ENCODE peak calls at places on chromosomes 4 and X, in seven cellular contexts. One of them, this sample, is unnamed.

GRCh38 chrX:50920132-50920531 is 9.6 kb downstream of the BMP15 start:
- DNase-seq in H9: no peak
- DNase-seq in mesendoderm: peak
- DNase-seq in mesenchymal stem cell: peak
- DNase-seq in H1: no peak
- DNase-seq in neuronal stem cell: peak
- DNase-seq in IMR-90: peak
- DNase-seq in this sample: peak

GRCh38 chr4:20813698-20814097 is 113.4 kb downstream of the PACRGL start:
- DNase-seq in neuronal stem cell: no peak
- DNase-seq in mesendoderm: no peak
- DNase-seq in mesenchymal stem cell: no peak
- DNase-seq in H1: no peak
- DNase-seq in H9: no peak
- DNase-seq in IMR-90: no peak
- DNase-seq in this sample: no peak

GRCh38 chr4:2303686-2304320 is 41.9 kb upstream of the MXD4 start:
- DNase-seq in H9: no peak
- DNase-seq in mesenchymal stem cell: no peak
- DNase-seq in H1: no peak
- DNase-seq in mesendoderm: no peak
- DNase-seq in IMR-90: no peak
- DNase-seq in neuronal stem cell: no peak
- DNase-seq in this sample: no peak

GRCh38 chr4:89329280-89329679 is 21.7 kb upstream of the GPRIN3 start:
- DNase-seq in neuronal stem cell: no peak
- DNase-seq in H9: no peak
- DNase-seq in mesenchymal stem cell: no peak
- DNase-seq in IMR-90: no peak
- DNase-seq in mesendoderm: no peak
- DNase-seq in H1: no peak
- DNase-seq in this sample: no peak

GRCh38 chrX:71128166-71128833 is 9.9 kb downstream of the MED12 start:
- DNase-seq in mesendoderm: no peak
- DNase-seq in H1: no peak
- DNase-seq in neuronal stem cell: no peak
- DNase-seq in IMR-90: peak
- DNase-seq in H9: no peak
- DNase-seq in mesenchymal stem cell: peak
- DNase-seq in this sample: no peak

GRCh38 chrX:121000589-121000988 is 15.0 kb upstream of the CT47A1 start:
- DNase-seq in H1: no peak
- DNase-seq in IMR-90: no peak
- DNase-seq in mesendoderm: peak
- DNase-seq in H9: no peak
- DNase-seq in mesenchymal stem cell: no peak
- DNase-seq in neuronal stem cell: no peak
- DNase-seq in this sample: peak

GRCh38 chr4:99998062-99998880 is 48.2 kb upstream of the H2AZ1 start:
- DNase-seq in neuronal stem cell: no peak
- DNase-seq in IMR-90: peak
- DNase-seq in H9: no peak
- DNase-seq in H1: no peak
- DNase-seq in mesendoderm: peak
- DNase-seq in mesenchymal stem cell: peak
- DNase-seq in this sample: no peak

GRCh38 chrX:4787971-4788370 is 1074.5 kb upstream of the PRKX start:
- DNase-seq in mesendoderm: no peak
- DNase-seq in mesenchymal stem cell: no peak
- DNase-seq in neuronal stem cell: no peak
- DNase-seq in IMR-90: no peak
- DNase-seq in H1: no peak
- DNase-seq in H9: no peak
- DNase-seq in this sample: no peak

GRCh38 chr4:139175647-139176298 is 1.2 kb downstream of the ELF2 start:
- DNase-seq in H9: no peak
- DNase-seq in mesendoderm: no peak
- DNase-seq in H1: no peak
- DNase-seq in mesenchymal stem cell: no peak
- DNase-seq in neuronal stem cell: no peak
- DNase-seq in IMR-90: peak
- DNase-seq in this sample: peak

GRCh38 chrX:119045884-119046283 is 26.9 kb upstream of the CT47C1 start:
- DNase-seq in IMR-90: no peak
- DNase-seq in H1: no peak
- DNase-seq in mesenchymal stem cell: no peak
- DNase-seq in mesendoderm: no peak
- DNase-seq in H9: no peak
- DNase-seq in neuronal stem cell: no peak
- DNase-seq in this sample: no peak

GRCh38 chrX:16633754-16634153 is 16.2 kb upstream of the S100G start:
- DNase-seq in H1: no peak
- DNase-seq in mesenchymal stem cell: peak
- DNase-seq in IMR-90: peak
- DNase-seq in mesendoderm: no peak
- DNase-seq in H9: no peak
- DNase-seq in neuronal stem cell: no peak
- DNase-seq in this sample: no peak

GRCh38 chr4:126269106-126269505 is 954.4 kb downstream of the FAT4 start:
- DNase-seq in IMR-90: peak
- DNase-seq in mesendoderm: peak
- DNase-seq in H9: no peak
- DNase-seq in mesenchymal stem cell: no peak
- DNase-seq in neuronal stem cell: no peak
- DNase-seq in H1: no peak
- DNase-seq in this sample: no peak

GRCh38 chrX:110317079-110317819 is 636 bp downstream of the AMMECR1 start:
- DNase-seq in H1: no peak
- DNase-seq in H9: no peak
- DNase-seq in IMR-90: no peak
- DNase-seq in neuronal stem cell: peak
- DNase-seq in mesendoderm: peak
- DNase-seq in mesenchymal stem cell: peak
- DNase-seq in this sample: no peak

GRCh38 chr4:84150177-84150576 is 348.9 kb downstream of the NKX6-1 start:
- DNase-seq in mesendoderm: no peak
- DNase-seq in IMR-90: no peak
- DNase-seq in H9: no peak
- DNase-seq in H1: no peak
- DNase-seq in mesenchymal stem cell: no peak
- DNase-seq in neuronal stem cell: no peak
- DNase-seq in this sample: no peak

GRCh38 chr4:185096032-185096653 is 46.9 kb upstream of the SLC25A4 start:
- DNase-seq in IMR-90: peak
- DNase-seq in H9: no peak
- DNase-seq in mesenchymal stem cell: peak
- DNase-seq in H1: no peak
- DNase-seq in neuronal stem cell: no peak
- DNase-seq in mesendoderm: peak
- DNase-seq in this sample: peak

GRCh38 chr4:153179100-153179499 is 25.1 kb upstream of the TRIM2 start:
- DNase-seq in H1: no peak
- DNase-seq in H9: no peak
- DNase-seq in IMR-90: no peak
- DNase-seq in mesenchymal stem cell: no peak
- DNase-seq in neuronal stem cell: no peak
- DNase-seq in mesendoderm: no peak
- DNase-seq in this sample: no peak

GRCh38 chr4:180356766-180357165 is 1886.4 kb upstream of the TENM3 start:
- DNase-seq in mesenchymal stem cell: no peak
- DNase-seq in IMR-90: no peak
- DNase-seq in H1: no peak
- DNase-seq in mesendoderm: no peak
- DNase-seq in H9: no peak
- DNase-seq in neuronal stem cell: no peak
- DNase-seq in this sample: no peak

GRCh38 chrX:122913134-122913533 is 270.9 kb upstream of the GRIA3 start:
- DNase-seq in H1: no peak
- DNase-seq in mesendoderm: no peak
- DNase-seq in H9: no peak
- DNase-seq in neuronal stem cell: no peak
- DNase-seq in IMR-90: no peak
- DNase-seq in mesenchymal stem cell: no peak
- DNase-seq in this sample: no peak

GRCh38 chrX:22634081-22634480 is 361.4 kb downstream of the CBLL2 start:
- DNase-seq in IMR-90: peak
- DNase-seq in mesendoderm: no peak
- DNase-seq in H9: no peak
- DNase-seq in H1: no peak
- DNase-seq in neuronal stem cell: no peak
- DNase-seq in mesenchymal stem cell: peak
- DNase-seq in this sample: no peak

GRCh38 chrX:15686818-15687685 is 22.4 kb upstream of the CLTRN start:
- DNase-seq in H9: peak
- DNase-seq in H1: no peak
- DNase-seq in mesendoderm: peak
- DNase-seq in IMR-90: peak
- DNase-seq in mesenchymal stem cell: peak
- DNase-seq in neuronal stem cell: peak
- DNase-seq in this sample: peak

GRCh38 chrX:32530802-32531403 is 680.4 kb downstream of the DMD start:
- DNase-seq in H1: no peak
- DNase-seq in neuronal stem cell: peak
- DNase-seq in mesenchymal stem cell: peak
- DNase-seq in IMR-90: peak
- DNase-seq in mesendoderm: peak
- DNase-seq in H9: no peak
- DNase-seq in this sample: peak

GRCh38 chr4:29560452-29560851 is 1159.7 kb upstream of the PCDH7 start:
- DNase-seq in IMR-90: no peak
- DNase-seq in H1: no peak
- DNase-seq in mesenchymal stem cell: no peak
- DNase-seq in mesendoderm: no peak
- DNase-seq in H9: no peak
- DNase-seq in neuronal stem cell: no peak
- DNase-seq in this sample: no peak

GRCh38 chr4:181637186-181638105 is 605.8 kb upstream of the TENM3 start:
- DNase-seq in H1: no peak
- DNase-seq in mesendoderm: no peak
- DNase-seq in mesenchymal stem cell: no peak
- DNase-seq in IMR-90: peak
- DNase-seq in H9: no peak
- DNase-seq in neuronal stem cell: no peak
- DNase-seq in this sample: no peak

GRCh38 chr4:122227202-122227601 is 75.1 kb downstream of the BLTP1 start:
- DNase-seq in H1: no peak
- DNase-seq in mesenchymal stem cell: no peak
- DNase-seq in H9: no peak
- DNase-seq in IMR-90: no peak
- DNase-seq in neuronal stem cell: no peak
- DNase-seq in mesendoderm: no peak
- DNase-seq in this sample: no peak

GRCh38 chrX:124212622-124213021 is 119.8 kb upstream of the TEX13D start:
- DNase-seq in H1: no peak
- DNase-seq in neuronal stem cell: no peak
- DNase-seq in IMR-90: no peak
- DNase-seq in mesendoderm: no peak
- DNase-seq in mesenchymal stem cell: no peak
- DNase-seq in H9: no peak
- DNase-seq in this sample: no peak

GRCh38 chr4:26330186-26330787 is 9.5 kb downstream of the RBPJ start:
- DNase-seq in H9: no peak
- DNase-seq in neuronal stem cell: no peak
- DNase-seq in mesendoderm: peak
- DNase-seq in mesenchymal stem cell: peak
- DNase-seq in IMR-90: peak
- DNase-seq in H1: no peak
- DNase-seq in this sample: peak

GRCh38 chrX:21166302-21166982 is 207.8 kb upstream of the CNKSR2 start:
- DNase-seq in H9: no peak
- DNase-seq in mesendoderm: peak
- DNase-seq in IMR-90: peak
- DNase-seq in H1: no peak
- DNase-seq in mesenchymal stem cell: peak
- DNase-seq in neuronal stem cell: no peak
- DNase-seq in this sample: peak

GRCh38 chrX:154748712-154749339 is 2.1 kb downstream of the GAB3 start:
- DNase-seq in neuronal stem cell: peak
- DNase-seq in H1: no peak
- DNase-seq in IMR-90: peak
- DNase-seq in H9: no peak
- DNase-seq in mesenchymal stem cell: peak
- DNase-seq in mesendoderm: peak
- DNase-seq in this sample: peak

GRCh38 chrX:136780738-136781137 is at the start of gene ARHGEF6:
- DNase-seq in mesenchymal stem cell: no peak
- DNase-seq in H9: no peak
- DNase-seq in mesendoderm: no peak
- DNase-seq in IMR-90: no peak
- DNase-seq in H1: no peak
- DNase-seq in neuronal stem cell: no peak
- DNase-seq in this sample: no peak

GRCh38 chr4:159086606-159087005 is 16.3 kb upstream of the RAPGEF2 start:
- DNase-seq in mesendoderm: no peak
- DNase-seq in neuronal stem cell: no peak
- DNase-seq in IMR-90: no peak
- DNase-seq in H1: no peak
- DNase-seq in H9: no peak
- DNase-seq in mesenchymal stem cell: no peak
- DNase-seq in this sample: peak
- H3K4ac ChIP-seq in mesendoderm: no peak
- H3K4ac ChIP-seq in neuronal stem cell: no peak
- H3K4ac ChIP-seq in IMR-90: no peak
- H3K4ac ChIP-seq in H1: no peak
- H3K4ac ChIP-seq in H9: no peak
- H3K4ac ChIP-seq in mesenchymal stem cell: no peak
- H3K4ac ChIP-seq in this sample: no peak

GRCh38 chr4:27789768-27790167 is 929.1 kb downstream of the STIM2 start:
- DNase-seq in neuronal stem cell: no peak
- DNase-seq in IMR-90: peak
- DNase-seq in H9: no peak
- DNase-seq in mesenchymal stem cell: peak
- DNase-seq in H1: no peak
- DNase-seq in mesendoderm: no peak
- DNase-seq in this sample: no peak
- H2BK5ac ChIP-seq in neuronal stem cell: no peak
- H2BK5ac ChIP-seq in IMR-90: no peak
- H2BK5ac ChIP-seq in H9: no peak
- H2BK5ac ChIP-seq in mesenchymal stem cell: no peak
- H2BK5ac ChIP-seq in H1: no peak
- H2BK5ac ChIP-seq in mesendoderm: no peak
- H2BK5ac ChIP-seq in this sample: no peak

DNA sequence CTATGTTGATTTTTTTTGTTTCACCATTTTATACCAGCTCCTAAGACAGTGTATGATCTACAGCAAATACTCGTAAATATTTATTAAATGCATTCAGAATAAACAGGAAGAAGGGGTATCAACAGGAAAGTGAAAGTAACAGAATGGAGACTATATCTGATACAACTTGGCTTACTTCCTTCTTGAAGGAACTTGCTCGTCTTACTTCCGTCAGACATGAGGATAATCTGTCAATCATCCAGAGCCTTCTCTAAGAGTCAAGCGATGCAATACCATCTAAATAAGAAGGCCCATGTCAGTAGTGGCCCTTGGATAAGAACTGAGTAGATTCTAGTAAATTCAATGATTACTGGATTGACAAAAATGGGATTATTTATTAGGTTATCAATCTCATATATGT is 84.2 kb downstream of the CAMK2D start:
- DNase-seq in H1: no peak
- DNase-seq in IMR-90: no peak
- DNase-seq in neuronal stem cell: no peak
- DNase-seq in mesenchymal stem cell: no peak
- DNase-seq in H9: no peak
- DNase-seq in mesendoderm: no peak
- DNase-seq in this sample: no peak
- H3K4ac ChIP-seq in H1: no peak
- H3K4ac ChIP-seq in IMR-90: no peak
- H3K4ac ChIP-seq in neuronal stem cell: no peak
- H3K4ac ChIP-seq in mesenchymal stem cell: no peak
- H3K4ac ChIP-seq in H9: no peak
- H3K4ac ChIP-seq in mesendoderm: no peak
- H3K4ac ChIP-seq in this sample: no peak

GRCh38 chrX:56499372-56499771 is 64.1 kb upstream of the UBQLN2 start:
- DNase-seq in mesendoderm: no peak
- DNase-seq in neuronal stem cell: no peak
- DNase-seq in mesenchymal stem cell: no peak
- DNase-seq in H1: no peak
- DNase-seq in H9: no peak
- DNase-seq in IMR-90: no peak
- DNase-seq in this sample: peak
- H2BK5ac ChIP-seq in mesendoderm: no peak
- H2BK5ac ChIP-seq in neuronal stem cell: no peak
- H2BK5ac ChIP-seq in mesenchymal stem cell: no peak
- H2BK5ac ChIP-seq in H1: no peak
- H2BK5ac ChIP-seq in H9: no peak
- H2BK5ac ChIP-seq in IMR-90: no peak
- H2BK5ac ChIP-seq in this sample: no peak

This sample was measured in trophoblast cell.